ENCODE peak calls at places on chromosomes 3 and 15, in four cellular contexts. F, D, N and O are unnamed samples.

GRCh38 chr15:37931868-37932267 is 2.6 kb upstream of the TMCO5A start:
- DNase-seq in F (no peak), D (no peak), N (no peak), O (no peak)

GRCh38 chr3:110248666-110249065 is 823.0 kb upstream of the NECTIN3 start:
- DNase-seq in F (no peak), D (no peak), N (no peak), O (no peak)

GRCh38 chr3:59563966-59564365 is 514.1 kb upstream of the CFAP20DC start:
- DNase-seq in F (no peak), D (no peak), N (no peak), O (no peak)

GRCh38 chr3:64716110-64716509 is 28.3 kb upstream of the ADAMTS9 start:
- DNase-seq in F (no peak), D (no peak), N (no peak), O (no peak)

GRCh38 chr3:14906355-14906960 is 40.9 kb upstream of the NR2C2 start:
- DNase-seq in F (no peak), D (no peak), N (no peak), O (no peak)

GRCh38 chr3:120503727-120504616 is 53.2 kb upstream of the FSTL1 start:
- DNase-seq in F (no peak), D (no peak), N (no peak), O (no peak)

GRCh38 chr15:44882499-44882968 is 74.0 kb upstream of the TERB2 start:
- DNase-seq in F (no peak), D (no peak), N (no peak), O (no peak)

GRCh38 chr3:108110965-108111364 is 20.1 kb upstream of the CD47 start:
- DNase-seq in F (no peak), D (no peak), N (no peak), O (peak)

GRCh38 chr3:8895829-8896228 is 67.4 kb downstream of the RAD18 start:
- DNase-seq in F (no peak), D (no peak), N (no peak), O (no peak)

GRCh38 chr3:8903191-8903590 is 60.1 kb downstream of the RAD18 start:
- DNase-seq in F (no peak), D (no peak), N (no peak), O (no peak)

DNA sequence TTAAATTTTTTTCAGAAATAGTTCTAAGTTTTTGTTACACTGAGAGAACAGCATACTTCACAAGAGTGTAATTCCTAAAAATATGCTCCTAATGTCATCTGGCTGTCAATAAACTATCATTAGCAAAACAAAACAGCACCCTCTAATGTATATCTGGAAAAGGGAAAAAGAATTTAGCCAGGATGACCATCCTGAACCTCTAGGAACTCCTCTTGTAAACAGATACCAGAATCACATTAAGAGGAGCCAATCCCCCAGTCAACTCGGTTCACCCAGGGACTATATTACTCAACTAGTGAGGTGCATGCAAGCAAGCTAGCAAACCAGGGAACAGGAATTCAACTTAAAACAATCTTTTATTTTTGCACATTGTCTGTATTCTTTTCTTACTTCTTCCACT is 63.2 kb downstream of the RAD18 start:
- DNase-seq in F (no peak), D (no peak), N (no peak), O (no peak)
- TF ChIP-seq CTCF in F (no peak), D (no peak), N (no peak), O (no peak)

GRCh38 chr3:50572801-50573371 is 3.6 kb downstream of the HEMK1 start:
- DNase-seq in F (no peak), D (no peak), N (no peak), O (no peak)

GRCh38 chr3:50571486-50571885 is 2.2 kb downstream of the HEMK1 start:
- DNase-seq in F (no peak), D (no peak), N (no peak), O (no peak)

GRCh38 chr3:50572158-50572557 is 2.8 kb downstream of the HEMK1 start:
- DNase-seq in F (peak), D (peak), N (peak), O (peak)

GRCh38 chr3:50568947-50569749 is at the start of gene HEMK1:
- DNase-seq in F (peak), D (peak), N (peak), O (peak)

DNA sequence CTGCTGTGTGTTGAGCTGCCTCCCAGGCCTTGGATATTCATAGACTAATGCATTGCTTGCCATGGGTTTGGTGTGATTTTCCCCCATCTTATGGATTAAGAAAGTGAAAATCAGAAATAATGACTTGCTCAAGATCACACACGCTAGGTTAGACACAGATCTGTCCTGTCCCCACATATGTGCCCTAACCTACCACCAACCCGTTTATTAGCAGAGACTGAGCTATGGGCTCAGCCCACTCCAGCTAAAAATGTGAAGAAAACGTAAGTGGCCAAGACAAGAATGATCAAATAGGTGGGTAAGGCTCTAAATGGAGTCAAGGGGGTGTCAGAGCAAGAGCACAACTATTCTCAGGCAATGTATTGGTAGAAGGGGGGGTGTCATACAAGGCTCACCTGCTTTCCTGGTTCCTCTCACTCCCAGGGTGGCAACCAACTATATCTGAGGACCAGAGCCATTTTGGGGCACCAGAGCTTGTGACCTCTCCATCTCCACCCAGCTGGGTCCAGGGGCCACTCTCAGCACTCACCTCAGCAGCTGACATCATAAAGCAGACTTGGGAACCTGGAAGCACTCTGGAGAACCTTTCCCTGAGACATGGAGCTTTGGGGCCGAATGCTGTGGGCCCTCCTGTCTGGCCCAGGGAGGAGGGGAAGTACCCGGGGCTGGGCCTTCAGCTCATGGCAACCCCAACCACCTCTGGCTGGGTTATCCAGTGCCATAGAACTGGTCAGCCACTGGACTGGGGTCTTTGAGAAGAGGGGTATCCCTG is 1.4 kb downstream of the HEMK1 start:
- DNase-seq in F (no peak), D (no peak), N (no peak), O (no peak)
- H3K4me3 ChIP-seq in F (peak), D (peak), N (peak), O (no peak)

DNA sequence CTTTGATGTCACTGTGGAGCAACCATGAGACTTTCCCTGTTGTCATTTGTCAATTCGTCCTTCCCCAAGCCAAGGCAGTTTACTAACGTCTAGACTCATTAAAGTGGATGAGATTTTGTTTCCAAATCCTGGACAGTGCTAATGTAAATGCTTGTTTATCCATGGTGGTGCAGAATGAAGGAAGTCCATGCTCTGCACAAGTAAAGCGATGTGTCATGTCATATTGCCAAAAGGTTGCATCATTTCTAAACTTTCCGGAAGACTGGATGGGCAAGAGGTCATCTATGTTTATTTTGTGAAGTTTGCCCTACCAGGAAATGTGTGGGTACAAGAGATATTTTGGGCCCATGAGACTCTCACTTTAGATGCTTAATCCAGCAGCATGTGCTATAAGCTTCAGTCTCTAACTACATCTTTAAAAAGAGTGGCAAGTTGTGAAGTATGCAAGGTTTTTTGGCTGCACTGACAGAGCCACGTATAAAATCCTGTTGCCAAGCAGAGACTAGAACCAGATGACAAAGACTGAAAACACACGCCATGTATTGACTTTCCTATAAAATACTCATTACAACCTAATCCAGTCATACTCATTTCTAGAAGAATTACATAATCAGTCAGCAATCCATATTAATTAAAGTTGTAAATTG is 72.1 kb upstream of the FNDC3B start:
- DNase-seq in F (no peak), D (no peak), N (no peak), O (no peak)
- H3K27ac ChIP-seq in F (peak), D (no peak), N (no peak), O (peak)

DNA sequence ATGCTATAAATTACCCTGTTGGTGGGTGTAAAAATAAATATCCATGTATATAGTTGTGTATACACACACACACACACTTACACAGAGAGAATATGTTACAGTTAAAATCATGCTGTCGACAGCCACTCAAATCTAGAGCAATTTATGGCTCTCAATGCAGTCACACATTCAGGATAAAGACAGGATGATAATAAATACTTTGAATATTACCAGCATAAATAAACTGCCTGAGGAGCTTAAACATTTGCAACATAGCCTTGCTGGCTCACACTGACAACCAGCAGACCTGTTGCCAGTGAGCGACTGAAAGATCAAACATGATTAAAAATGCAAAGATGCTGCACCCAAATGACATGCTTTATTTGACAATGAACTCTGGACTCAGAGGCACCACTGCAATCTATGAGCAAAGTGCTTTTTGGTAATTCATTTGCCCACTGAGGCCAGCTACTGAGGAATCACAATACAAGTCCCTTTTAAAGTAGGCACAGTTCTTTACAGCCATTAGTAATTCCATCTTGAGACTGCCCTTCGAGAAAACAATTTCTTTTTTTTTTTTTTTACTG is 458.9 kb downstream of the FHIT start:
- DNase-seq in F (no peak), D (no peak), N (no peak), O (no peak)
- TF ChIP-seq CTCF in F (no peak), D (no peak), N (no peak), O (no peak)

DNA sequence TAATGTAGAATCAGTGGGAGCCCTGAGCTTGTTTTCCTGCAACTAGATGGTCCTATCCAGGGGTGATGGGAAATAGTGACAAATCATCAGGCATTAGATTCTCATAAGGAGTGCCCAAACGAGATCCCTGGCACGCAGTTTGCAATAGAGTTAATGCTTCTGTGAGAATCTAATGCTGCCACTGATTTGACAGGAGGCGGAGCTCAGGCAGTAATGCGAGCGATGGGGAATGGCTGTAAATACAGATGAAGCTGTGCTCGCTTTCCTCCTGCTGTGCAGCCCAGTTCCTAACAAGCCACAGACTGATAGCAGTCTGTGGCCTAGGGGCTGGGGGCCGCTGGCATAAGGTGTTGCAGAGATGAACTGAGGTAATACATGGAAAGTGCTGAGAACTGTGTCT is 28.3 kb upstream of the TMEM42 start:
- DNase-seq in F (no peak), D (no peak), N (no peak), O (no peak)
- H3K4me3 ChIP-seq in F (no peak), D (no peak), N (no peak), O (no peak)

DNA sequence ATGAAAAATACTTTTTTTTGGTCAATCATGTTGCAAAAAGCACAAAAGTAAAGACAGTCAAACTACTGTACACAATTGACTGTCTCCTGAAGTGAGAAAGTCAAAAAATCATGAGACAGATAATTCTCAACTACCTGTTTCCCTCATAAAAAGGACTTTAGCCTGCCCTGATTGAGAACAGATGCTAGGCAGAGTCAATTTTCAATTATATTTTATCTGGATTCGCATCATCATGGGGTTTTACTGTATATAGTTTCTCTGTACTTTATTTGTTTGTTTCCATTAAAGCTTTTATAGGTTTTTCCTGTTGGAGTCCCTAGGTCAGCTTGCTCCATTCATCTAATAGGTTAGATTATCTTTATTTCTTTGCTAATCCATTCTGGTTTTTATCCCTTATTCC is 53.8 kb downstream of the ECT2 start:
- DNase-seq in F (no peak), D (no peak), N (no peak), O (no peak)
- H3K27ac ChIP-seq in F (no peak), D (no peak), N (no peak), O (no peak)

GRCh38 chr3:140467104-140467577 is 210.7 kb upstream of the TRIM42 start:
- DNase-seq in F (no peak), D (no peak), N (no peak), O (peak)
- TF ChIP-seq CTCF in F (no peak), D (no peak), N (no peak), O (no peak)

GRCh38 chr15:100042558-100042957 is 299.2 kb downstream of the ADAMTS17 start:
- DNase-seq in F (peak), D (no peak), N (no peak), O (no peak)
- H3K4me3 ChIP-seq in F (peak), D (no peak), N (no peak), O (no peak)

GRCh38 chr3:51681453-51681852 is 10.4 kb downstream of the TEX264 start:
- DNase-seq in F (peak), D (no peak), N (peak), O (peak)

GRCh38 chr3:51683566-51683965 is 12.5 kb downstream of the TEX264 start:
- DNase-seq in F (no peak), D (no peak), N (no peak), O (no peak)

GRCh38 chr3:51682079-51682478 is 11.0 kb downstream of the TEX264 start:
- DNase-seq in F (peak), D (no peak), N (peak), O (peak)

GRCh38 chr3:51680663-51681230 is 9.7 kb downstream of the TEX264 start:
- DNase-seq in F (peak), D (no peak), N (no peak), O (no peak)

DNA sequence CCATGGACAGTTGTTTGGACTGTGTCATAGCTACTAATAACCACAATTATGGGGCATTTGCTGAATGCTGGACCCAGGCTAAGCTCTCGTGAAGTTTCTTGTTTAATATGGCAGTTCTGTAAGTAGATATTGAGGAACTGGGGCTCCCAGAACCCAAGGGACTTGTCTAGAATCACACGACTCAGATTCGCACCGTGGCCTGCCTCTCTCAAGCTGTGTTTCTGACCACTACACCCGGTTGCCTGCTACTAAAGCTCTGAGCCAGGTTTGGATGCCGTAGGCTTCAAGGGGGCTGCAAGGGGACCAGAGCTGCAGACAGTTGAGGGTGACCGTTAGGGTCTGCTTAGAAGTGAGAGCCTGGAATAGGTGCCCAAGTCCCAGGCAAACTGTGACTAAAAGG is 11.5 kb downstream of the TEX264 start:
- DNase-seq in F (peak), D (no peak), N (no peak), O (no peak)
- H3K27ac ChIP-seq in F (no peak), D (no peak), N (no peak), O (no peak)

GRCh38 chr3:117191245-117191644 is 481.7 kb downstream of the TUSC7 start:
- DNase-seq in F (no peak), D (no peak), N (no peak), O (no peak)

GRCh38 chr3:117195034-117195433 is 485.5 kb downstream of the TUSC7 start:
- DNase-seq in F (no peak), D (no peak), N (no peak), O (no peak)

GRCh38 chr3:117192888-117193287 is 483.3 kb downstream of the TUSC7 start:
- DNase-seq in F (no peak), D (no peak), N (no peak), O (no peak)

GRCh38 chr3:117193390-117193789 is 483.8 kb downstream of the TUSC7 start:
- DNase-seq in F (no peak), D (no peak), N (no peak), O (no peak)
- TF ChIP-seq CTCF in F (no peak), D (no peak), N (peak), O (no peak)